ENCODE peak calls at places on chromosomes 13 and 19, in seven cellular contexts. E is K562, Q is HCT116, N is HepG2, Y is SK-N-SH, T is GM12878, M is H1. R is an unnamed sample.
A peak's percentile ranks its signal among the peaks of the same experiment; 100 is the strongest.

GRCh38 chr19:52735734-52736133 is 890 bp upstream of the ZNF611 start:
- DNase-seq in E (no peak), Q (no peak), N (peak; percentile 51), Y (no peak), T (no peak), M (peak; percentile 88), R (peak; percentile 25)

GRCh38 chr19:17618919-17619318 is 63.5 kb downstream of the COLGALT1 start:
- DNase-seq in E (no peak), Q (no peak), N (no peak), Y (no peak), T (no peak), M (no peak), R (no peak)

GRCh38 chr19:56727731-56728130 is 56.2 kb upstream of the ZNF835 start:
- DNase-seq in E (no peak), Q (no peak), N (no peak), Y (no peak), T (no peak), M (no peak), R (no peak)

GRCh38 chr13:45280751-45281634 is 60.0 kb downstream of the TPT1 start:
- DNase-seq in E (no peak), Q (peak; percentile 79), N (peak; percentile 47), Y (peak; percentile 73), T (no peak), M (peak; percentile 27), R (peak; percentile 70)

GRCh38 chr19:54448037-54448773 is 794 bp upstream of the LENG8 start:
- DNase-seq in E (peak; percentile 69), Q (no peak), N (peak; percentile 51), Y (peak; percentile 74), T (no peak), M (no peak), R (peak; percentile 56)

GRCh38 chr13:23418776-23419683 is 14.5 kb downstream of the SACS start:
- DNase-seq in E (no peak), Q (no peak), N (no peak), Y (no peak), T (no peak), M (no peak), R (no peak)

GRCh38 chr19:43430142-43430710 is 15.5 kb downstream of the TEX101 start:
- DNase-seq in E (no peak), Q (no peak), N (no peak), Y (no peak), T (no peak), M (no peak), R (no peak)

GRCh38 chr19:54203151-54203611 is 2.5 kb downstream of the RPS9 start:
- DNase-seq in E (no peak), Q (no peak), N (peak; percentile 82), Y (no peak), T (no peak), M (no peak), R (no peak)

GRCh38 chr13:65679240-65679639 is 1550.9 kb downstream of the PCDH9 start:
- DNase-seq in E (no peak), Q (no peak), N (no peak), Y (no peak), T (no peak), M (no peak), R (no peak)

GRCh38 chr13:100989424-100989823 is 314.8 kb upstream of the TMTC4 start:
- DNase-seq in E (no peak), Q (no peak), N (no peak), Y (no peak), T (no peak), M (no peak), R (no peak)

GRCh38 chr13:35936579-35936978 is 194.6 kb downstream of the DCLK1 start:
- DNase-seq in E (no peak), Q (no peak), N (no peak), Y (no peak), T (no peak), M (no peak), R (no peak)

GRCh38 chr13:35925669-35926068 is 205.5 kb downstream of the DCLK1 start:
- DNase-seq in E (no peak), Q (no peak), N (no peak), Y (no peak), T (no peak), M (no peak), R (no peak)

GRCh38 chr13:35927554-35927953 is 203.6 kb downstream of the DCLK1 start:
- DNase-seq in E (no peak), Q (no peak), N (no peak), Y (no peak), T (no peak), M (no peak), R (no peak)

GRCh38 chr13:35926859-35927530 is 204.2 kb downstream of the DCLK1 start:
- DNase-seq in E (no peak), Q (no peak), N (no peak), Y (no peak), T (no peak), M (no peak), R (peak; percentile 19)

GRCh38 chr13:35930665-35931631 is 200.2 kb downstream of the DCLK1 start:
- DNase-seq in E (no peak), Q (no peak), N (no peak), Y (no peak), T (peak; percentile 8), M (no peak), R (no peak)
- TF ChIP-seq JUND in E (no peak), Q (no peak), N (no peak), Y (no peak), T (no peak), M (no peak), R (no peak)

GRCh38 chr13:42807866-42808265 is 26.5 kb downstream of the FAM216B start:
- DNase-seq in E (no peak), Q (no peak), N (peak; percentile 1), Y (no peak), T (no peak), M (no peak), R (no peak)
- TF ChIP-seq JUND in E (no peak), Q (no peak), N (no peak), Y (peak; percentile 72), T (no peak), M (no peak), R (no peak)

GRCh38 chr19:2477141-2477710 is 1.3 kb downstream of the GADD45B start:
- DNase-seq in E (no peak), Q (no peak), N (no peak), Y (no peak), T (no peak), M (no peak), R (no peak)
- TF ChIP-seq JUND in E (no peak), Q (no peak), N (no peak), Y (no peak), T (no peak), M (no peak), R (no peak)

GRCh38 chr13:70994204-70994603 is 872.8 kb downstream of the DACH1 start:
- DNase-seq in E (no peak), Q (no peak), N (no peak), Y (no peak), T (no peak), M (no peak), R (no peak)
- TF ChIP-seq JUND in E (no peak), Q (no peak), N (no peak), Y (no peak), T (no peak), M (no peak), R (no peak)

DNA sequence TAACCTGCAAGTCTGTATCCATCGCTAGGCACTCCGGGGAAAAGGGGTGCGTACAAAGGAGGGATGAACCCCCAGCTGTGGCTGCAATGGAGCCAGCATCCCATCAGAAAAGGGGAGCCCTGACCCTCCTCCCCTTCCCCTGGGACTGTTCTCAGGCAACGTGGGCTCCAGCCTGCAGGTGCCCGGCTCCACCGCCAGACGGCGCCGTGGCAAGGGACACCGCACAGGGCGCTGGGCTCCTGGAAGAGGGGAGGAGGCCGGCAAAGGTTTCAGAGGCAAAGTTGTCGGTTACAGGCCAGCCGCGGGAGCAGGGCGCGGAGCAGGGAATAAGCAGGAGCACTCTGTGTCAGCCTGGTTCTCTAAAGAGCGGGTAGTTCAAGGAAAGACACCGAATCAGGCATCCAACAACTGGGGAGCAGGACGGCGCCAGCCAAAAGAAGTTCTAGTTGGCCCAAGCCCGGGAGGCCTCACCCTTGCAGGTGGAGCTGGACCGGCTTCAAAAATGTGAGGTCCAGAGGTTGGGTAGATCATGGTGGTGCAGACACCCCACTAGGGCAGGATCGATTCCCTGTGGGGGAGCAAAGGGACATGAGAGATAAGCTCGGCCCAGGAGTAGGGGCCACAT is 53.0 kb upstream of the ATP12A start:
- DNase-seq in E (peak; percentile 70), Q (peak; percentile 4), N (peak; percentile 18), Y (peak; percentile 49), T (no peak), M (peak; percentile 46), R (peak; percentile 28)
- TF ChIP-seq JUND in E (no peak), Q (no peak), N (no peak), Y (no peak), T (no peak), M (no peak), R (no peak)

GRCh38 chr19:6271721-6272410 is 7.9 kb downstream of the MLLT1 start:
- DNase-seq in E (peak; percentile 79), Q (no peak), N (no peak), Y (peak; percentile 87), T (no peak), M (no peak), R (no peak)

GRCh38 chr19:6270822-6271221 is 9.0 kb downstream of the MLLT1 start:
- DNase-seq in E (no peak), Q (no peak), N (no peak), Y (no peak), T (no peak), M (no peak), R (no peak)

GRCh38 chr19:6272411-6272791 is 7.4 kb downstream of the MLLT1 start:
- DNase-seq in E (peak; percentile 48), Q (no peak), N (no peak), Y (peak; percentile 66), T (no peak), M (no peak), R (no peak)

GRCh38 chr19:6270076-6270745 is 9.6 kb downstream of the MLLT1 start:
- DNase-seq in E (no peak), Q (no peak), N (no peak), Y (no peak), T (no peak), M (no peak), R (no peak)

DNA sequence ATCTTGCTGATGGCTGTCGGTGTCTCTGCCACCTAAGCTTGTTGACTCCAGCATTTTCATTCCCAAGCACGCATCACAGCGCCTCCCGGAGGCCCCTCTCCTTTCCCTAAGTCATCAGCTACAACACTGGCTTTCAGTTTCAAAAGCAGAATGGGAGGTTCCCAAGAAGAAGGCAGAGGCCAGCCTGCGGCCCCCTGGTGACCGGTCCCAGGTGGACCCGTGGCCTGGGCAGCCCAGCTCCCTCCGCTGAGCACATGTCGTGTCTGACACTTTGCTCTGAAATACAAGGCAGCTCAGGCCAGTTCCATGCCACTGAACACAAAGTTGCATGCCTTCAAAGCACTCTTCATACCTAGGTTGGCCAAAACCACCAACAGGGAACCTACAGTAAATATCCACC is 8.5 kb downstream of the MLLT1 start:
- DNase-seq in E (peak; percentile 58), Q (no peak), N (no peak), Y (peak; percentile 67), T (no peak), M (no peak), R (no peak)
- TF ChIP-seq JUND in E (no peak), Q (no peak), N (no peak), Y (no peak), T (no peak), M (no peak), R (no peak)

GRCh38 chr13:98556968-98557591 is 19.8 kb downstream of the STK24 start:
- DNase-seq in E (no peak), Q (no peak), N (no peak), Y (peak; percentile 52), T (no peak), M (no peak), R (peak; percentile 60)
- TF ChIP-seq JUND in E (no peak), Q (no peak), N (no peak), Y (no peak), T (no peak), M (no peak), R (no peak)

R was measured in T47D.